ENCODE peak calls at places on chromosomes 16 and 17, in ten cellular contexts. One of them, this sample, is unnamed.

GRCh38 chr17:74408262-74408661 is 23.6 kb upstream of the GPRC5C start:
- DNase-seq in AG04450: no peak
- DNase-seq in GM04504: no peak
- DNase-seq in hippocampal formation: no peak
- DNase-seq in left ventricle myocardium inferior: no peak
- DNase-seq in caudate nucleus: no peak
- DNase-seq in endothelial cell: no peak
- DNase-seq in small intestine: peak
- DNase-seq in CD4-positive, alpha-beta T cell: no peak
- DNase-seq in IMR-90: no peak
- DNase-seq in this sample: no peak

GRCh38 chr17:19003966-19004600 is 481 bp downstream of the FAM83G start:
- DNase-seq in GM04504: no peak
- DNase-seq in CD4-positive, alpha-beta T cell: peak
- DNase-seq in left ventricle myocardium inferior: no peak
- DNase-seq in AG04450: no peak
- DNase-seq in caudate nucleus: no peak
- DNase-seq in endothelial cell: no peak
- DNase-seq in hippocampal formation: no peak
- DNase-seq in small intestine: peak
- DNase-seq in IMR-90: peak
- DNase-seq in this sample: no peak

GRCh38 chr17:37506678-37507077 is 17.0 kb downstream of the DUSP14 start:
- DNase-seq in IMR-90: peak
- DNase-seq in hippocampal formation: peak
- DNase-seq in endothelial cell: peak
- DNase-seq in GM04504: no peak
- DNase-seq in CD4-positive, alpha-beta T cell: no peak
- DNase-seq in caudate nucleus: no peak
- DNase-seq in AG04450: no peak
- DNase-seq in small intestine: no peak
- DNase-seq in left ventricle myocardium inferior: no peak
- DNase-seq in this sample: peak

GRCh38 chr17:32256012-32256694 is 9.5 kb upstream of the RHBDL3 start:
- DNase-seq in CD4-positive, alpha-beta T cell: no peak
- DNase-seq in AG04450: no peak
- DNase-seq in left ventricle myocardium inferior: no peak
- DNase-seq in IMR-90: peak
- DNase-seq in small intestine: no peak
- DNase-seq in caudate nucleus: no peak
- DNase-seq in endothelial cell: no peak
- DNase-seq in hippocampal formation: no peak
- DNase-seq in GM04504: no peak
- DNase-seq in this sample: no peak

GRCh38 chr16:28863929-28864886 is 565 bp downstream of the SH2B1 start:
- DNase-seq in CD4-positive, alpha-beta T cell: no peak
- DNase-seq in hippocampal formation: no peak
- DNase-seq in AG04450: no peak
- DNase-seq in caudate nucleus: no peak
- DNase-seq in left ventricle myocardium inferior: no peak
- DNase-seq in endothelial cell: peak
- DNase-seq in GM04504: no peak
- DNase-seq in small intestine: peak
- DNase-seq in IMR-90: peak
- DNase-seq in this sample: peak

GRCh38 chr17:81513669-81514484 is 1.3 kb upstream of the ACTG1 start:
- DNase-seq in IMR-90: peak
- DNase-seq in small intestine: peak
- DNase-seq in hippocampal formation: no peak
- DNase-seq in AG04450: no peak
- DNase-seq in caudate nucleus: peak
- DNase-seq in endothelial cell: peak
- DNase-seq in GM04504: no peak
- DNase-seq in left ventricle myocardium inferior: peak
- DNase-seq in CD4-positive, alpha-beta T cell: peak
- DNase-seq in this sample: peak

GRCh38 chr17:76538941-76539340 is 903 bp upstream of the PRCD start:
- DNase-seq in hippocampal formation: no peak
- DNase-seq in endothelial cell: no peak
- DNase-seq in CD4-positive, alpha-beta T cell: no peak
- DNase-seq in caudate nucleus: no peak
- DNase-seq in AG04450: no peak
- DNase-seq in IMR-90: no peak
- DNase-seq in GM04504: no peak
- DNase-seq in small intestine: no peak
- DNase-seq in left ventricle myocardium inferior: peak
- DNase-seq in this sample: no peak

GRCh38 chr16:24800586-24800985 is 45.2 kb upstream of the SLC5A11 start:
- DNase-seq in small intestine: no peak
- DNase-seq in endothelial cell: no peak
- DNase-seq in left ventricle myocardium inferior: no peak
- DNase-seq in IMR-90: peak
- DNase-seq in AG04450: no peak
- DNase-seq in hippocampal formation: no peak
- DNase-seq in CD4-positive, alpha-beta T cell: no peak
- DNase-seq in GM04504: no peak
- DNase-seq in caudate nucleus: no peak
- DNase-seq in this sample: no peak

GRCh38 chr16:76614255-76614654 is 337.1 kb downstream of the CNTNAP4 start:
- DNase-seq in AG04450: no peak
- DNase-seq in small intestine: no peak
- DNase-seq in left ventricle myocardium inferior: no peak
- DNase-seq in CD4-positive, alpha-beta T cell: no peak
- DNase-seq in endothelial cell: no peak
- DNase-seq in hippocampal formation: peak
- DNase-seq in caudate nucleus: no peak
- DNase-seq in IMR-90: no peak
- DNase-seq in GM04504: no peak
- DNase-seq in this sample: no peak

GRCh38 chr17:40290629-40291296 is 3.1 kb downstream of the CDC6 start:
- DNase-seq in CD4-positive, alpha-beta T cell: no peak
- DNase-seq in endothelial cell: peak
- DNase-seq in caudate nucleus: no peak
- DNase-seq in small intestine: peak
- DNase-seq in GM04504: peak
- DNase-seq in left ventricle myocardium inferior: no peak
- DNase-seq in AG04450: peak
- DNase-seq in IMR-90: peak
- DNase-seq in hippocampal formation: peak
- DNase-seq in this sample: no peak

GRCh38 chr17:44409309-44410028 is 20.0 kb upstream of the ITGA2B start:
- DNase-seq in small intestine: no peak
- DNase-seq in left ventricle myocardium inferior: no peak
- DNase-seq in CD4-positive, alpha-beta T cell: no peak
- DNase-seq in hippocampal formation: no peak
- DNase-seq in endothelial cell: no peak
- DNase-seq in caudate nucleus: no peak
- DNase-seq in IMR-90: no peak
- DNase-seq in AG04450: no peak
- DNase-seq in GM04504: no peak
- DNase-seq in this sample: no peak

GRCh38 chr17:12659500-12659899 is 6.2 kb upstream of the MYOCD start:
- DNase-seq in IMR-90: peak
- DNase-seq in caudate nucleus: no peak
- DNase-seq in AG04450: peak
- DNase-seq in endothelial cell: no peak
- DNase-seq in CD4-positive, alpha-beta T cell: no peak
- DNase-seq in left ventricle myocardium inferior: no peak
- DNase-seq in hippocampal formation: no peak
- DNase-seq in GM04504: no peak
- DNase-seq in small intestine: no peak
- DNase-seq in this sample: no peak

GRCh38 chr17:27571563-27572129 is 59.3 kb upstream of the LGALS9 start:
- DNase-seq in left ventricle myocardium inferior: no peak
- DNase-seq in caudate nucleus: no peak
- DNase-seq in endothelial cell: no peak
- DNase-seq in GM04504: no peak
- DNase-seq in small intestine: no peak
- DNase-seq in AG04450: no peak
- DNase-seq in hippocampal formation: no peak
- DNase-seq in IMR-90: no peak
- DNase-seq in CD4-positive, alpha-beta T cell: no peak
- DNase-seq in this sample: no peak

GRCh38 chr16:53892155-53892554 is 188.2 kb downstream of the FTO start:
- DNase-seq in hippocampal formation: peak
- DNase-seq in AG04450: peak
- DNase-seq in caudate nucleus: no peak
- DNase-seq in GM04504: peak
- DNase-seq in left ventricle myocardium inferior: no peak
- DNase-seq in small intestine: peak
- DNase-seq in endothelial cell: peak
- DNase-seq in CD4-positive, alpha-beta T cell: no peak
- DNase-seq in IMR-90: peak
- DNase-seq in this sample: no peak

GRCh38 chr17:70130274-70130673 is 39.1 kb upstream of the KCNJ2 start:
- DNase-seq in endothelial cell: no peak
- DNase-seq in IMR-90: no peak
- DNase-seq in caudate nucleus: no peak
- DNase-seq in small intestine: no peak
- DNase-seq in GM04504: no peak
- DNase-seq in CD4-positive, alpha-beta T cell: no peak
- DNase-seq in hippocampal formation: no peak
- DNase-seq in AG04450: no peak
- DNase-seq in left ventricle myocardium inferior: no peak
- DNase-seq in this sample: no peak

GRCh38 chr17:64270885-64271284 is 7.8 kb upstream of the TEX2 start:
- DNase-seq in GM04504: no peak
- DNase-seq in caudate nucleus: no peak
- DNase-seq in IMR-90: no peak
- DNase-seq in endothelial cell: no peak
- DNase-seq in left ventricle myocardium inferior: no peak
- DNase-seq in small intestine: no peak
- DNase-seq in CD4-positive, alpha-beta T cell: no peak
- DNase-seq in AG04450: no peak
- DNase-seq in hippocampal formation: no peak
- DNase-seq in this sample: no peak

GRCh38 chr17:75785016-75785769 is 587 bp downstream of the UNK start:
- DNase-seq in GM04504: peak
- DNase-seq in AG04450: peak
- DNase-seq in IMR-90: peak
- DNase-seq in CD4-positive, alpha-beta T cell: peak
- DNase-seq in left ventricle myocardium inferior: peak
- DNase-seq in small intestine: peak
- DNase-seq in caudate nucleus: peak
- DNase-seq in endothelial cell: peak
- DNase-seq in hippocampal formation: peak
- DNase-seq in this sample: peak

GRCh38 chr17:54348234-54348633 is 525.5 kb downstream of the KIF2B start:
- DNase-seq in AG04450: no peak
- DNase-seq in caudate nucleus: no peak
- DNase-seq in small intestine: no peak
- DNase-seq in CD4-positive, alpha-beta T cell: no peak
- DNase-seq in hippocampal formation: no peak
- DNase-seq in GM04504: no peak
- DNase-seq in left ventricle myocardium inferior: no peak
- DNase-seq in endothelial cell: no peak
- DNase-seq in IMR-90: no peak
- DNase-seq in this sample: no peak

GRCh38 chr17:61843435-61843834 is 19.9 kb downstream of the BRIP1 start:
- DNase-seq in endothelial cell: no peak
- DNase-seq in left ventricle myocardium inferior: no peak
- DNase-seq in AG04450: no peak
- DNase-seq in IMR-90: no peak
- DNase-seq in hippocampal formation: no peak
- DNase-seq in GM04504: no peak
- DNase-seq in caudate nucleus: no peak
- DNase-seq in small intestine: no peak
- DNase-seq in CD4-positive, alpha-beta T cell: no peak
- DNase-seq in this sample: no peak

GRCh38 chr17:49227436-49228261 is 2.9 kb downstream of the PHOSPHO1 start:
- DNase-seq in hippocampal formation: peak
- DNase-seq in GM04504: no peak
- DNase-seq in caudate nucleus: peak
- DNase-seq in CD4-positive, alpha-beta T cell: peak
- DNase-seq in small intestine: peak
- DNase-seq in left ventricle myocardium inferior: peak
- DNase-seq in endothelial cell: peak
- DNase-seq in IMR-90: peak
- DNase-seq in AG04450: peak
- DNase-seq in this sample: peak

GRCh38 chr17:59893617-59894100 is 738 bp downstream of the RPS6KB1 start:
- DNase-seq in GM04504: peak
- DNase-seq in small intestine: no peak
- DNase-seq in hippocampal formation: no peak
- DNase-seq in CD4-positive, alpha-beta T cell: no peak
- DNase-seq in left ventricle myocardium inferior: no peak
- DNase-seq in IMR-90: peak
- DNase-seq in caudate nucleus: no peak
- DNase-seq in endothelial cell: peak
- DNase-seq in AG04450: no peak
- DNase-seq in this sample: no peak

GRCh38 chr16:67800252-67801046 is 5.9 kb downstream of the RANBP10 start:
- DNase-seq in left ventricle myocardium inferior: peak
- DNase-seq in caudate nucleus: no peak
- DNase-seq in CD4-positive, alpha-beta T cell: no peak
- DNase-seq in hippocampal formation: no peak
- DNase-seq in IMR-90: no peak
- DNase-seq in AG04450: no peak
- DNase-seq in small intestine: no peak
- DNase-seq in endothelial cell: no peak
- DNase-seq in GM04504: no peak
- DNase-seq in this sample: no peak

GRCh38 chr16:52709286-52709685 is 162.3 kb upstream of the TOX3 start:
- DNase-seq in IMR-90: no peak
- DNase-seq in small intestine: no peak
- DNase-seq in GM04504: no peak
- DNase-seq in CD4-positive, alpha-beta T cell: no peak
- DNase-seq in caudate nucleus: no peak
- DNase-seq in endothelial cell: no peak
- DNase-seq in left ventricle myocardium inferior: no peak
- DNase-seq in hippocampal formation: no peak
- DNase-seq in AG04450: no peak
- DNase-seq in this sample: no peak

GRCh38 chr17:21532763-21533385 is 156.7 kb downstream of the KCNJ12 start:
- DNase-seq in hippocampal formation: no peak
- DNase-seq in endothelial cell: no peak
- DNase-seq in AG04450: no peak
- DNase-seq in CD4-positive, alpha-beta T cell: no peak
- DNase-seq in left ventricle myocardium inferior: no peak
- DNase-seq in IMR-90: no peak
- DNase-seq in small intestine: no peak
- DNase-seq in caudate nucleus: no peak
- DNase-seq in GM04504: no peak
- DNase-seq in this sample: no peak

GRCh38 chr17:76820039-76820438 is 48.2 kb upstream of the MGAT5B start:
- DNase-seq in IMR-90: no peak
- DNase-seq in endothelial cell: no peak
- DNase-seq in caudate nucleus: no peak
- DNase-seq in CD4-positive, alpha-beta T cell: no peak
- DNase-seq in GM04504: no peak
- DNase-seq in AG04450: no peak
- DNase-seq in left ventricle myocardium inferior: no peak
- DNase-seq in hippocampal formation: no peak
- DNase-seq in small intestine: no peak
- DNase-seq in this sample: peak

This sample was measured in memory B cell.